ENCODE peak calls at places on chromosome 2, in four cellular contexts. F is WTC11, L is hepatocyte, J is activated T-cell treated with anti-CD3 and anti-CD28 coated beads for 1 hour. B is an unnamed sample.

GRCh38 chr2:108968619-108969018 is 20.4 kb downstream of the EDAR start:
- DNase-seq in F (no peak), L (peak), J (no peak), B (peak)

GRCh38 chr2:46193356-46193755 is 103.9 kb upstream of the EPAS1 start:
- DNase-seq in F (no peak), L (no peak), J (no peak), B (no peak)

GRCh38 chr2:109185338-109185737 is 56.3 kb downstream of the SH3RF3 start:
- DNase-seq in F (no peak), L (no peak), J (no peak), B (peak)

GRCh38 chr2:143029141-143029540 is 100.1 kb upstream of the ARHGAP15 start:
- DNase-seq in F (no peak), L (no peak), J (no peak), B (peak)

GRCh38 chr2:1727796-1728474 is 16.4 kb downstream of the PXDN start:
- DNase-seq in F (no peak), L (no peak), J (no peak), B (no peak)

GRCh38 chr2:208306291-208306690 is 40.2 kb downstream of the PIKFYVE start:
- DNase-seq in F (no peak), L (no peak), J (no peak), B (peak)

GRCh38 chr2:128322651-128323491 is 4.2 kb upstream of the HS6ST1 start:
- DNase-seq in F (peak), L (peak), J (no peak), B (no peak)

GRCh38 chr2:237213325-237214040 is 127.8 kb downstream of the COPS8 start:
- DNase-seq in F (no peak), L (peak), J (no peak), B (peak)

B was measured in astrocyte.